ENCODE peak calls at places on chromosomes 4 and X, in five cellular contexts. R is NT2/D1, H is SK-N-SH, U is RWPE2, E is A549. F is an unnamed sample. For H3K4me1, the result is how much of the 10 kb centered on the place peaks cover.

GRCh38 chr4:133188433-133189175 is 39.5 kb downstream of the PCDH10 start:
- DNase-seq in R (no peak), H (no peak), U (no peak), E (no peak), F (no peak)

GRCh38 chr4:2790583-2791517 is 2.0 kb upstream of the SH3BP2 start:
- DNase-seq in R (no peak), H (peak), U (peak), E (no peak), F (no peak)

GRCh38 chr4:147408189-147408588 is 72.7 kb upstream of the EDNRA start:
- DNase-seq in R (no peak), H (no peak), U (no peak), E (no peak), F (no peak)

GRCh38 chrX:88425739-88426138 is 321.3 kb upstream of the CPXCR1 start:
- DNase-seq in R (no peak), H (no peak), U (no peak), E (no peak), F (no peak)

GRCh38 chrX:130654409-130654970 is 248.5 kb downstream of the ENOX2 start:
- DNase-seq in R (no peak), H (peak), U (no peak), E (no peak), F (no peak)

GRCh38 chr4:144355809-144356757 is 215.6 kb upstream of the GYPA start:
- DNase-seq in R (peak), H (no peak), U (no peak), E (peak), F (peak)

GRCh38 chr4:127759893-127760292 is 22.2 kb upstream of the HSPA4L start:
- DNase-seq in R (no peak), H (no peak), U (no peak), E (no peak), F (no peak)

GRCh38 chr4:1033840-1034551 is 22.6 kb downstream of the FGFRL1 start:
- DNase-seq in R (no peak), H (no peak), U (no peak), E (no peak), F (no peak)

GRCh38 chrX:73562458-73562857 is 539 bp upstream of the CHIC1 start:
- DNase-seq in R (no peak), H (no peak), U (no peak), E (no peak), F (peak)

GRCh38 chr4:152356428-152357034 is 179.4 kb downstream of the FBXW7 start:
- DNase-seq in R (no peak), H (no peak), U (no peak), E (no peak), F (no peak)

GRCh38 chrX:116806288-116806802 is 343.6 kb upstream of the CT83 start:
- DNase-seq in R (no peak), H (no peak), U (no peak), E (no peak), F (no peak)

GRCh38 chr4:173135241-173135847 is 33.3 kb upstream of the GALNT7 start:
- DNase-seq in R (no peak), H (no peak), U (no peak), E (no peak), F (no peak)

GRCh38 chr4:184473515-184474260 is 662 bp downstream of the IRF2 start:
- DNase-seq in R (no peak), H (peak), U (no peak), E (peak), F (no peak)

DNA sequence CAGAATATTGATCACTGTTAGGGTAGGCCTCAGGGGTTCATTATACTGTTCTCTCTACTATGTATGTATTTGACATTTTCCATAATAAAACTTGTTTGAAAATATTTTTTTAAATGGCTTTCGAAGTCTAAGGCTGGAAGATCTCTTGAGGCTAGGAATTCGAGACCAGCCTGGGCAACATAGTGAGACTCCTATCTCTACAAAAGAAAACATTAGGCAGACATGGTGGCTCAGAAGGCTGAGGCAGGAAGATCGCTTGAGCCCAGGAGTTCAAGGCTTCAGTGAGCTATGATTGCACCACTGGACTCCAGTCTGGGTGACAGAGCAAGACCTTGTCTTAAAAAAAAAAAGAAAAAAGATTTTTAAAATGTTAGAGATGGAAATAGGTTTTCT is 15.5 kb upstream of the TBC1D14 start:
- DNase-seq in R (no peak), H (no peak), U (no peak), E (no peak), F (no peak)
- H3K4me1 ChIP-seq in R (under half), H (under half), U (under half), E (under half), F (under half)

DNA sequence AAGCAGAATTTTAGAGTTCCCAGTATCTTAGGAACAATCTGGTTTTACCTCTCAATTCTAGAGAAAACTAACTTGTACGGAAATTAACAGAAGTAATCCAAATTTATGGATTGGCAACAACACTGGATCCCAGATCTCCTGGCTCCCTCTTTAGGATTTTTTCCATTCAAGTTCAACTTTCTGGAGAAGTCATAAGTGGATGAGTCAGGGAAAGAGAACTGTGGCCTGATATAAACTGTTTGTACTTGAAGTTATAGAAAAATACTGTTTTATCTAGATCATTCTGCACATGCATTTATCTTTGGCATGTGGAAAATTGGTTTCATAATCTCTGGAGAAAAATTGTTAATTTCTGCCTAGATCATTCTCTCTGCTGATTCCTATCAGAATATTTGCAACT is 380.4 kb downstream of the PCDH7 start:
- DNase-seq in R (no peak), H (no peak), U (no peak), E (no peak), F (no peak)
- H3K4me1 ChIP-seq in R (under half), H (under half), U (under half), E (under half), F (under half)

DNA sequence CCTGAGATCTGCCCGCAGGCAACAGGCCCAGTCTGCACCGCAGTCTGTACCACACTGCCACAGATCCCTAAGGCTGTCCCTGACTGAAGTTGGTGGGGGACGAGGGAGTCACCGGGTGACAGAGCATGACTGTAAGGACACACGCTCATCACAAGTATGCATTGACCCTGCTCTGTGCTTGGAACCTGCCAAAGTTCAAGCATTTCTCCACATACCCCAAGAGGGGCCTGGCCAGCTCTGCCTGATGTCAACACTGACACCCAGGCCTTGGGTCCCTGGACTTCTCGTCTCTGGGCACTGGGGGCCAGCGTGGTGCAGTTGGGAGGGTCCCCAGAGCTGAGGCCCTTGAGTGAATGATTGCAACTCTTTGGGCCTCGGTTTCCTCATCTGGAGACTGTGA is 7.9 kb downstream of the BLOC1S4 start:
- DNase-seq in R (no peak), H (no peak), U (no peak), E (no peak), F (no peak)
- H3K4me1 ChIP-seq in R (under half), H (under half), U (under half), E (under half), F (under half)

DNA sequence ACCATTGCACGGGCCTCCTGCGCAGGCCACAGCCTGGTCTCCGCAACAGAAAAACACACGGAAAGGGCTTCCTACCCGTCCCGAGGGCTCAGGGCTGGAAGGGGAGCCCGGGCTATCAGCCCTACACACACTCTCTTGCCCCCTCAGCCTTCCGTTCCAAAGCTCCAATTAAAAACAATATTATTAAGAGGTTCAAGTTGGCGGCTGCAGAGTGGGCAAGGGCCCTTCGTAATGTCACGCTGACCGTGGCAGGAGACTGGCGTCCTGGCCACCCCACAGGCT is 220.5 kb upstream of the PSAPL1 start:
- DNase-seq in R (no peak), H (no peak), U (no peak), E (no peak), F (no peak)
- H3K4me1 ChIP-seq in R (under half), H (under half), U (under half), E (under half), F (under half)

GRCh38 chr4:55668449-55668848 is 32.4 kb upstream of the NMU start:
- DNase-seq in R (no peak), H (no peak), U (no peak), E (no peak), F (no peak)

GRCh38 chr4:55675196-55675793 is 39.2 kb upstream of the NMU start:
- DNase-seq in R (peak), H (no peak), U (no peak), E (no peak), F (no peak)

GRCh38 chr4:55673424-55673823 is 37.3 kb upstream of the NMU start:
- DNase-seq in R (no peak), H (no peak), U (no peak), E (no peak), F (no peak)

GRCh38 chr4:55670695-55671094 is 34.6 kb upstream of the NMU start:
- DNase-seq in R (no peak), H (no peak), U (no peak), E (no peak), F (no peak)

GRCh38 chr4:55671667-55672066 is 35.6 kb upstream of the NMU start:
- DNase-seq in R (no peak), H (no peak), U (no peak), E (no peak), F (no peak)
- H3K4me1 ChIP-seq in R (under half), H (under half), U (under half), E (under half), F (under half)

GRCh38 chr4:15544196-15544730 is 74.6 kb downstream of the CC2D2A start:
- DNase-seq in R (no peak), H (no peak), U (no peak), E (no peak), F (no peak)

GRCh38 chr4:15545371-15545770 is 75.7 kb downstream of the CC2D2A start:
- DNase-seq in R (no peak), H (no peak), U (no peak), E (no peak), F (no peak)

GRCh38 chr4:15541941-15542340 is 72.3 kb downstream of the CC2D2A start:
- DNase-seq in R (no peak), H (no peak), U (no peak), E (no peak), F (no peak)

GRCh38 chr4:15542795-15543194 is 73.1 kb downstream of the CC2D2A start:
- DNase-seq in R (no peak), H (no peak), U (no peak), E (no peak), F (no peak)

DNA sequence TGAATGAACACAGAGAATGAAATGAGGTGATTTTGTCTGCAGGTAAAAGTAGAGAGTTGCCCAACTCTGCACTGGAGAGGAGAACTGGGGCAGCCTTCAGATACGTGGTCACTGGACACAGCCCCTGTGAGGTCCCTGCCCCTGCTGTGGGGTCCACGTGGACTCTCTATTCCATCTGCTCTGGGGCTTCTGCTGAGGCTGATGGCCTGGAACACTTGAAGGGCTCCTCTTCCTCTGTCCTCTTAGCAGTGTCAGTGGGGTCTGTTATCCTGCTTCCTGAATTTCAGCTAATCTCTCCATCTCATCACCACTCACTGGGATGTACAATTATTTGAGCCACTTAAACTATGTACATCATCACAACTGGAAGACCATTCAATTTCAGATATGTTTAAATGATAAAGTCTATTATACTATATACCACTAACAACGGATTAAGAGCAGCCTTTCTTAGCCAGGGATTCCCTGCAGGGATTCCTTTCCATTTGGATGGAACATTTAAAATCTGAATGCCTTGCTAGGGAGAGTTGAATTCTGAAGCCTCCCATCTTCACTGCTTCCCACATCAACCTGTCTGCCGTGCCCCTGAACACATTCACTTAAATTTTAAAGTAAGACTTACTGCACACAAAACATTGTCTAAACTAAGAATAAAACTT is 74.0 kb downstream of the CC2D2A start:
- DNase-seq in R (peak), H (peak), U (no peak), E (no peak), F (no peak)
- H3K4me1 ChIP-seq in R (under half), H (under half), U (under half), E (under half), F (under half)

GRCh38 chr4:120919358-120919757 is 3.2 kb downstream of the PRDM5 start:
- DNase-seq in R (no peak), H (no peak), U (no peak), E (no peak), F (no peak)

GRCh38 chr4:120920666-120921065 is 1.9 kb downstream of the PRDM5 start:
- DNase-seq in R (no peak), H (no peak), U (no peak), E (no peak), F (no peak)

GRCh38 chr4:120916937-120917336 is 5.6 kb downstream of the PRDM5 start:
- DNase-seq in R (no peak), H (no peak), U (no peak), E (no peak), F (no peak)

GRCh38 chr4:120918092-120918491 is 4.4 kb downstream of the PRDM5 start:
- DNase-seq in R (no peak), H (peak), U (no peak), E (no peak), F (no peak)

DNA sequence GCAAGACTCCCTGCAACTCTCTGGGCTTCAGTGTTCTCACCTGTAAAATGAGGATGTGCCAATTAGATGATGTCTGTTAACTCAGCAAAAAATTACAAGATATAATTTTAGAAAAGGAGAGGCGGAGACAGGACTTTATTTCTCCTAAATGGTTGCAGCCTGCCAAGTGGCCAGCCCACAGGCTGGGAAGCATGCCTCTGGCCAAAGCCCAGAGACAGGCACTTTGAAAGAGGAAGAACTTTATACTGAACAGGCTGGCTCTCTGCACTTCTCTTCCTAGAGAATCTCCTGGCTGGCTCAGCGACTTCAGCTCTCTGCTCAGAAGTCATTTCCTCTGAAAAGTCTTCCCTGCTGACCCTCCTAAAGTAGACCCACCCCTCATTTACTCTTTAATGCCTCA is 3.7 kb downstream of the PRDM5 start:
- DNase-seq in R (no peak), H (no peak), U (no peak), E (no peak), F (no peak)
- H3K4me1 ChIP-seq in R (under half), H (under half), U (under half), E (under half), F (under half)

F was measured in GM12878.